ENCODE peak calls at places on chromosomes 12 and 14, in four cellular contexts. A is progenitor cell of endocrine pancreas, J is NCI-H1105 treated with DMSO at 0.1 percent for 48 hours, N is dermis blood vessel endothelial cell. P is an unnamed sample.

GRCh38 chr12:647713-648085 is 15.5 kb downstream of the NINJ2 start:
- DNase-seq in N (no peak), J (no peak), A (no peak), P (no peak)

GRCh38 chr12:72274926-72275325 is 2.8 kb downstream of the TRHDE start:
- DNase-seq in N (no peak), J (no peak), A (no peak), P (peak)

GRCh38 chr14:22847661-22848341 is 11.4 kb downstream of the MMP14 start:
- DNase-seq in A (no peak), N (peak), J (no peak), P (no peak)

GRCh38 chr12:76031414-76032042 is at the start of gene PHLDA1:
- DNase-seq in A (peak), N (peak), J (peak), P (peak)

GRCh38 chr12:54412786-54413185 is 6.3 kb downstream of the ITGA5 start:
- DNase-seq in A (no peak), J (no peak), N (peak), P (no peak)

GRCh38 chr12:123958462-123958861 is 14.2 kb downstream of the CCDC92 start:
- DNase-seq in N (no peak), A (no peak), J (no peak), P (no peak)

GRCh38 chr14:65424531-65424930 is 12.0 kb downstream of the FUT8 start:
- DNase-seq in N (no peak), J (no peak), A (no peak), P (no peak)

GRCh38 chr14:58572092-58572853 is 65.5 kb upstream of the DACT1 start:
- DNase-seq in J (no peak), A (no peak), N (peak), P (peak)

GRCh38 chr12:6346235-6346832 is 4.5 kb upstream of the TNFRSF1A start:
- DNase-seq in J (no peak), N (no peak), A (no peak), P (no peak)

GRCh38 chr12:70091021-70091521 is 152.2 kb upstream of the CNOT2 start:
- DNase-seq in N (no peak), J (no peak), A (no peak), P (no peak)

GRCh38 chr14:65225299-65226159 is 123.2 kb upstream of the MAX start:
- DNase-seq in J (no peak), A (no peak), N (no peak), P (no peak)

P was measured in A673.